ENCODE peak calls at places on chromosomes 5 and 9, in five cellular contexts. B, Y, Q, R and M are unnamed samples.

GRCh38 chr9:13786131-13786530 is 506.6 kb upstream of the MPDZ start:
- DNase-seq in B (no peak), Y (no peak), Q (peak), R (no peak), M (no peak)

GRCh38 chr9:86766912-86767311 is 180.4 kb downstream of the GAS1 start:
- DNase-seq in B (no peak), Y (no peak), Q (peak), R (no peak), M (no peak)

GRCh38 chr5:9540791-9541190 is 5.1 kb downstream of the SEMA5A start:
- DNase-seq in B (no peak), Y (no peak), Q (peak), R (no peak), M (no peak)

GRCh38 chr9:76610009-76610352 is 151.0 kb downstream of the GCNT1 start:
- DNase-seq in B (no peak), Y (peak), Q (peak), R (no peak), M (no peak)

GRCh38 chr5:81525690-81526089 is 131.8 kb upstream of the ACOT12 start:
- DNase-seq in B (no peak), Y (no peak), Q (peak), R (no peak), M (no peak)

GRCh38 chr9:108780949-108781734 is 74.6 kb downstream of the ACTL7B start:
- DNase-seq in B (no peak), Y (no peak), Q (no peak), R (no peak), M (no peak)

GRCh38 chr5:87184544-87184943 is 83.1 kb upstream of the RASA1 start:
- DNase-seq in B (no peak), Y (no peak), Q (no peak), R (no peak), M (no peak)

GRCh38 chr5:129284010-129284409 is 176.1 kb upstream of the ADAMTS19 start:
- DNase-seq in B (no peak), Y (no peak), Q (no peak), R (no peak), M (no peak)

GRCh38 chr9:29456940-29457339 is 1883.7 kb upstream of the C9orf72 start:
- DNase-seq in B (no peak), Y (no peak), Q (peak), R (no peak), M (no peak)